ENCODE peak calls at places on chromosomes 5 and 9, in five cellular contexts. A is stimulated activated CD8-positive, alpha-beta memory T cell treated with anti-CD3 and anti-CD28 coated beads, Interleukin-2, amount 100 ng/mL, for 1 hour; E is cerebellar cortex; Z is Karpas-422; J is astrocyte of the spinal cord. T is an unnamed sample.

GRCh38 chr9:37300620-37301368 is 121.7 kb upstream of the GRHPR start:
- DNase-seq in A (no peak), E (no peak), Z (no peak), J (peak; percentile 39), T (no peak)

GRCh38 chr5:78984611-78985406 is at the start of gene ARSB:
- DNase-seq in A (peak; percentile 61), E (peak; percentile 82), Z (peak; percentile 87), J (peak; percentile 89), T (peak; percentile 92)

GRCh38 chr5:153813871-153814270 is 224.8 kb downstream of the FAM114A2 start:
- DNase-seq in A (no peak), E (no peak), Z (no peak), J (no peak), T (no peak)

GRCh38 chr9:97366889-97367288 is 45.0 kb upstream of the TDRD7 start:
- DNase-seq in A (no peak), E (no peak), Z (no peak), J (no peak), T (no peak)

GRCh38 chr9:78291240-78291915 is 5.5 kb upstream of the PSAT1 start:
- DNase-seq in A (no peak), E (no peak), Z (no peak), J (no peak), T (no peak)

GRCh38 chr9:93577940-93578682 is 1.7 kb downstream of the PHF2 start:
- DNase-seq in A (no peak), E (peak; percentile 41), Z (no peak), J (no peak), T (no peak)

GRCh38 chr5:65483474-65484346 is 2.0 kb upstream of the ADAMTS6 start:
- DNase-seq in A (no peak), E (peak; percentile 62), Z (peak; percentile 75), J (peak; percentile 82), T (no peak)

GRCh38 chr9:114098660-114099522 is at the start of gene KIF12:
- DNase-seq in A (no peak), E (peak; percentile 36), Z (no peak), J (no peak), T (peak; percentile 58)

GRCh38 chr9:33697171-33697570 is 98.2 kb upstream of the PRSS3 start:
- DNase-seq in A (no peak), E (no peak), Z (no peak), J (no peak), T (no peak)

GRCh38 chr5:14424011-14424685 is 157.4 kb upstream of the OTULINL start:
- DNase-seq in A (no peak), E (no peak), Z (no peak), J (peak; percentile 59), T (no peak)

GRCh38 chr9:84993105-84993504 is 323.6 kb downstream of the NTRK2 start:
- DNase-seq in A (no peak), E (no peak), Z (no peak), J (no peak), T (no peak)

GRCh38 chr9:37486616-37487544 is 1.1 kb downstream of the POLR1E start:
- DNase-seq in A (no peak), E (peak; percentile 53), Z (no peak), J (peak; percentile 93), T (peak; percentile 42)

GRCh38 chr5:58459276-58459859 is 518 bp downstream of the PLK2 start:
- DNase-seq in A (peak; percentile 4), E (peak; percentile 41), Z (no peak), J (no peak), T (peak; percentile 59)

GRCh38 chr9:111762546-111762945 is 32.2 kb downstream of the SHOC1 start:
- DNase-seq in A (no peak), E (no peak), Z (no peak), J (no peak), T (no peak)

GRCh38 chr9:124890179-124890578 is 28.2 kb downstream of the ARPC5L start:
- DNase-seq in A (no peak), E (no peak), Z (no peak), J (no peak), T (no peak)

GRCh38 chr5:101717729-101718128 is 578.4 kb downstream of the SLCO4C1 start:
- DNase-seq in A (no peak), E (no peak), Z (no peak), J (no peak), T (no peak)

GRCh38 chr5:25716680-25717079 is 1071.9 kb upstream of the CDH10 start:
- DNase-seq in A (no peak), E (no peak), Z (no peak), J (no peak), T (no peak)

GRCh38 chr9:27182421-27182820 is 73.4 kb downstream of the TEK start:
- DNase-seq in A (no peak), E (no peak), Z (peak; percentile 16), J (no peak), T (no peak)

GRCh38 chr5:113807384-113808053 is 294.0 kb downstream of the YTHDC2 start:
- DNase-seq in A (no peak), E (peak; percentile 87), Z (no peak), J (peak; percentile 13), T (no peak)

GRCh38 chr5:151926186-151926585 is 1.5 kb upstream of the GLRA1 start:
- DNase-seq in A (no peak), E (peak; percentile 10), Z (no peak), J (no peak), T (no peak)

GRCh38 chr9:112790231-112790774 is 39.7 kb downstream of the SNX30 start:
- DNase-seq in A (no peak), E (no peak), Z (no peak), J (no peak), T (no peak)

GRCh38 chr5:8316608-8317007 is 447.7 kb downstream of the MTRR start:
- DNase-seq in A (no peak), E (no peak), Z (no peak), J (no peak), T (no peak)

GRCh38 chr9:70553718-70554673 is 139.5 kb upstream of the KLF9 start:
- DNase-seq in A (no peak), E (peak; percentile 49), Z (no peak), J (peak; percentile 67), T (no peak)

GRCh38 chr9:20835364-20836286 is 151.6 kb downstream of the FOCAD start:
- DNase-seq in A (no peak), E (no peak), Z (no peak), J (peak; percentile 49), T (no peak)

GRCh38 chr9:112180387-112180881 is 5.3 kb upstream of the SUSD1 start:
- DNase-seq in A (no peak), E (no peak), Z (no peak), J (no peak), T (no peak)

GRCh38 chr9:136050706-136051567 is 44.2 kb downstream of the NACC2 start:
- DNase-seq in A (no peak), E (no peak), Z (no peak), J (peak; percentile 30), T (peak; percentile 41)

GRCh38 chr5:170523129-170523497 is 19.3 kb downstream of the KCNIP1 start:
- DNase-seq in A (no peak), E (peak; percentile 72), Z (no peak), J (peak; percentile 29), T (no peak)

GRCh38 chr5:167375125-167375524 is 916.3 kb upstream of the WWC1 start:
- DNase-seq in A (no peak), E (no peak), Z (no peak), J (no peak), T (no peak)

GRCh38 chr5:138969323-138970013 is 94.3 kb upstream of the LRRTM2 start:
- DNase-seq in A (no peak), E (no peak), Z (no peak), J (no peak), T (no peak)

GRCh38 chr5:53438486-53439472 is 41.6 kb upstream of the FST start:
- DNase-seq in A (no peak), E (no peak), Z (no peak), J (peak; percentile 32), T (no peak)

GRCh38 chr5:29309359-29309758 is 1884.1 kb upstream of the CDH6 start:
- DNase-seq in A (no peak), E (no peak), Z (no peak), J (no peak), T (no peak)

GRCh38 chr9:34522971-34523797 is at the start of gene ENHO:
- DNase-seq in A (peak; percentile 81), E (peak; percentile 92), Z (peak; percentile 96), J (peak; percentile 82), T (peak; percentile 93)